ENCODE peak calls at places on chromosomes 7 and 10, in seven cellular contexts. C is esophagus squamous epithelium, Q is endothelial cell of umbilical vein, H is uterus, S is sigmoid colon, E is breast epithelium, J is spleen. A is an unnamed sample.

GRCh38 chr10:13401142-13401541 is 53.0 kb upstream of the SEPHS1 start:
- DNase-seq in C (no peak), Q (no peak), H (no peak), S (no peak), E (no peak), J (no peak), A (no peak)

GRCh38 chr10:87923233-87923632 is 59.8 kb downstream of the PTEN start:
- DNase-seq in C (no peak), Q (no peak), H (no peak), S (no peak), E (no peak), J (no peak), A (no peak)

GRCh38 chr7:11153694-11154093 is 180.0 kb downstream of the PHF14 start:
- DNase-seq in C (no peak), Q (no peak), H (no peak), S (no peak), E (no peak), J (no peak), A (no peak)

GRCh38 chr7:69932034-69932628 is 333.9 kb downstream of the AUTS2 start:
- DNase-seq in C (no peak), Q (no peak), H (peak; percentile 20), S (no peak), E (no peak), J (no peak), A (no peak)

GRCh38 chr7:140347218-140347617 is 51.1 kb downstream of the SLC37A3 start:
- DNase-seq in C (no peak), Q (no peak), H (no peak), S (no peak), E (no peak), J (no peak), A (no peak)

GRCh38 chr10:46995234-46995633 is 84.0 kb downstream of the PTPN20 start:
- DNase-seq in C (no peak), Q (no peak), H (no peak), S (no peak), E (no peak), J (no peak), A (no peak)

GRCh38 chr10:15715619-15716227 is 4.0 kb downstream of the ITGA8 start:
- DNase-seq in C (no peak), Q (peak; percentile 44), H (no peak), S (no peak), E (no peak), J (no peak), A (no peak)

GRCh38 chr10:5424751-5425150 is 12.4 kb downstream of the NET1 start:
- DNase-seq in C (no peak), Q (no peak), H (no peak), S (no peak), E (no peak), J (no peak), A (no peak)

GRCh38 chr7:131358636-131359035 is 31.0 kb downstream of the MKLN1 start:
- DNase-seq in C (no peak), Q (no peak), H (no peak), S (no peak), E (no peak), J (no peak), A (no peak)

GRCh38 chr7:34486371-34486770 is 171.6 kb upstream of the NPSR1 start:
- DNase-seq in C (no peak), Q (no peak), H (no peak), S (no peak), E (peak; percentile 39), J (no peak), A (no peak)

GRCh38 chr10:17758896-17759295 is 6.9 kb downstream of the TMEM236 start:
- DNase-seq in C (no peak), Q (peak; percentile 93), H (no peak), S (no peak), E (no peak), J (no peak), A (no peak)

DNA sequence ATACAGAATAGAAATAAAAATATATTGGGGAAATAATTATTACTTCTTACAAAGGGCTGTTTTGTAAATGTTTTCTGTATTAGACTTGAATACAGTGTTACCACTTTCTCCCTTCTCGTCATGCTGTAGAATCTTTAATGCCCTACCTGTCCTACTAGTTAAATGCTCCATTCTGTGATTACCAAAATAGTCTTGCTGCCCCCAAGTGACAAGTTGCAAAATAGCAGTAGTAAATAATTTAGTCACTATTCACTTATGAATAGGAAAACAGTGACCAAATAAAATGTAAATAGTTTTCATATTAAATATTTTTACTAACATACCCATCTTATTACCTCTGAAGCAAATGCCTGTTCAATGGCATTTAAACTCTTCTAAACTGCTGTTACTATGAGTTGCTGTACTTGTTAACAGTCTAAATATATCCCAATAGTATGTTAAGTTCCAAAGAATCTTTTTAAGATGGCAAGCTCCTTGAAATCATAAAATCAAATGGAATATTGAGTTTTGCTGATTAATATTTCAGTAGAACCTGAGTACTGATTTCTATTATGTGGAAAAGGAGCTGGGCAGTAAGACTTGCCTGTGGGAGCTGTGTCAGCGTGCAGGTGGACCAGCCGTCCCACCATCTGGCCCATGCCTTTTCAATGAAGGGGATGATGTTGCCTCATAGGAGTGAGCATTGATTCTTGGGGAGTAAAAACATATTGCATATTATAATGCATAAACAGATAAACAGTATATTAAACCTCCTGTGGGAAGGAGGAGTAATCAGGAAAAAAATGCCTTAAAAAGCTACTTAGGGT is 18.1 kb upstream of the OIT3 start:
- DNase-seq in C (no peak), Q (peak; percentile 66), H (no peak), S (no peak), E (no peak), J (no peak), A (no peak)
- H3K36me3 ChIP-seq in C (peaks cover 42% of the 10 kb centered on the region), Q (no peaks in the 10 kb centered on the region), H (no peaks in the 10 kb centered on the region), S (peaks cover 14% of the 10 kb centered on the region), E (no peaks in the 10 kb centered on the region), J (peaks cover 79% of the 10 kb centered on the region), A (peaks cover 41% of the 10 kb centered on the region)

GRCh38 chr7:105014725-105015630 is 973 bp downstream of the KMT2E start:
- DNase-seq in C (no peak), Q (peak; percentile 69), H (peak; percentile 46), S (peak; percentile 83), E (peak; percentile 63), J (peak; percentile 84), A (peak; percentile 35)
- TF ChIP-seq POLR2A in C (peak; percentile 79), Q (no peak), H (peak; percentile 46), S (peak; percentile 68), E (no peak), J (no peak), A (peak; percentile 75)

DNA sequence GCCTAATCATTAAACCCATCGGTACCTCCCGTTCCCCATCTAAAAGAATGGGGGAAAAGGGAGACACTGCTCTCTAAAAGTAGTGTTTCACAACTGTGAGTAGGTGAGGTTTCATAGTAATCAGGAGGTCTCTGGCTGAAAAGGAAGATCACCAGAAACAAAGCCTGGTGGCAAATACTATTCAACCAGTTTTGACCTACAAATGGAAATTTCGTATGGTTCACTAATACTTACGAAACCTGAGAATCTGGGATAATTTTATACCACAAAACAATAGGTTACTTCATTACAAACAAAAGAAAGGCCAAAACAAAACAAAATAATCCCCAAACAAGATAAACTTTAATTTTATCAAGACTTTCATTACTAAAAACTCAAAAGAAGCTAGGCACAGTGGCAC is 28.4 kb upstream of the ANLN start:
- DNase-seq in C (no peak), Q (no peak), H (no peak), S (no peak), E (no peak), J (no peak), A (no peak)
- H3K27me3 ChIP-seq in C (no peaks in the 10 kb centered on the region), Q (peaks cover 2% of the 10 kb centered on the region), H (no peaks in the 10 kb centered on the region), S (no peaks in the 10 kb centered on the region), E (no peaks in the 10 kb centered on the region), J (peaks cover 5% of the 10 kb centered on the region), A (no peaks in the 10 kb centered on the region)

GRCh38 chr10:120597902-120598301 is 140.9 kb downstream of the PLPP4 start:
- DNase-seq in C (no peak), Q (no peak), H (no peak), S (no peak), E (no peak), J (no peak), A (no peak)
- H3K36me3 ChIP-seq in C (no peaks in the 10 kb centered on the region), Q (no peaks in the 10 kb centered on the region), H (no peaks in the 10 kb centered on the region), S (no peaks in the 10 kb centered on the region), E (no peaks in the 10 kb centered on the region), J (no peaks in the 10 kb centered on the region), A (no peaks in the 10 kb centered on the region)

GRCh38 chr10:59962755-59963154 is 56.4 kb upstream of the CCDC6 start:
- DNase-seq in C (no peak), Q (no peak), H (no peak), S (no peak), E (no peak), J (no peak), A (no peak)

GRCh38 chr10:59958882-59959281 is 52.5 kb upstream of the CCDC6 start:
- DNase-seq in C (no peak), Q (no peak), H (no peak), S (no peak), E (no peak), J (no peak), A (no peak)

GRCh38 chr10:59960751-59961150 is 54.4 kb upstream of the CCDC6 start:
- DNase-seq in C (no peak), Q (no peak), H (no peak), S (no peak), E (no peak), J (no peak), A (no peak)

GRCh38 chr10:59957975-59958374 is 51.6 kb upstream of the CCDC6 start:
- DNase-seq in C (no peak), Q (no peak), H (no peak), S (no peak), E (no peak), J (no peak), A (no peak)

DNA sequence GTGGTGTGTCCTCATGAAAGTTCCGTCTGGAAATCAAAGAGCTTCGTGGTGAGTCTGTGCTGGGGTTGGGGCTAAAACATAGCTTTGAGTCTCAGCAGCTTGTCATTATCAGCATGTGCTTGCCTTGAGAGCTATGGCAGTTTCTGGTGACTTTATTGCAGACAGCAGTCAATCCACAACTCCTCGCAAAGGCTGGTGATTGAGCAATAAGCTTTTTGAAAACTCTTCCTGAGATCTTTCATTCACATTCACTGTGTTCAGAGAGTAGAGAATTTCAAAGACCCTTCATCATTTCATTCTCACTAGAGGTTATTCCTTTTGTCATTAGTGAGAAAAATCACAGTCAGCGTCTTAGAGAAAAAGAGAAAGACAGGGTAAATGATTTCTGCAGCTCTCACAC is 53.3 kb upstream of the CCDC6 start:
- DNase-seq in C (no peak), Q (no peak), H (no peak), S (no peak), E (no peak), J (no peak), A (no peak)
- TF ChIP-seq POLR2A in C (no peak), Q (no peak), H (no peak), S (no peak), E (no peak), J (no peak), A (no peak)